ENCODE peak calls at places on chromosomes 4 and X, in eight cellular contexts. K is mucosa of descending colon; M is naive thymus-derived CD8-positive, alpha-beta T cell; V is amniotic stem cell; D is NCI-H1092; F is cardiac muscle cell; C is activated CD4-positive, CD25-positive, alpha-beta regulatory T cell treated with anti-CD3 and anti-CD28 coated beads, Interleukin-2, amount 50 U/mL, for 72 hours; T is stimulated activated CD4-positive, alpha-beta T cell treated with anti-CD3 and anti-CD28 coated beads, Interleukin-15, amount 100 ng/mL, for 1 hour. U is an unnamed sample.

GRCh38 chrX:40471965-40472648 is 108.7 kb upstream of the ATP6AP2 start:
- DNase-seq in V (no peak), C (no peak), M (no peak), K (no peak), F (peak; percentile 86), D (peak; percentile 26), T (no peak), U (peak; percentile 91)

GRCh38 chr4:95251568-95251967 is 297.2 kb downstream of the UNC5C start:
- DNase-seq in T (no peak), V (no peak), K (no peak), C (no peak), M (no peak), F (no peak), D (no peak), U (no peak)

GRCh38 chr4:14800977-14801376 is 201.3 kb upstream of the CPEB2 start:
- DNase-seq in V (no peak), K (no peak), T (no peak), F (no peak), C (no peak), D (no peak), M (no peak), U (no peak)

GRCh38 chrX:50691820-50692219 is 122.2 kb downstream of the SHROOM4 start:
- DNase-seq in M (no peak), V (peak; percentile 17), K (no peak), D (peak; percentile 36), F (peak; percentile 60), T (no peak), C (no peak), U (no peak)

GRCh38 chr4:173528378-173529321 is 1.4 kb downstream of the HAND2 start:
- DNase-seq in K (no peak), D (no peak), M (no peak), T (no peak), C (no peak), V (no peak), F (peak; percentile 62), U (no peak)

GRCh38 chrX:34343001-34343400 is 210.9 kb upstream of the FAM47A start:
- DNase-seq in F (no peak), T (no peak), M (no peak), V (no peak), C (no peak), K (no peak), D (no peak), U (no peak)

GRCh38 chr4:62450740-62451139 is 1250.6 kb downstream of the ADGRL3 start:
- DNase-seq in D (no peak), C (no peak), K (no peak), M (no peak), F (no peak), T (no peak), V (no peak), U (no peak)

GRCh38 chr4:152970102-152970820 is 34.1 kb downstream of the FHDC1 start:
- DNase-seq in F (no peak), V (peak; percentile 33), K (no peak), T (no peak), M (no peak), C (no peak), D (no peak), U (no peak)

GRCh38 chrX:127490000-127490399 is 562.2 kb downstream of the ACTRT1 start:
- DNase-seq in K (no peak), V (no peak), M (no peak), C (no peak), T (no peak), D (no peak), F (no peak), U (no peak)

GRCh38 chr4:52195882-52196281 is 144.8 kb downstream of the SPATA18 start:
- DNase-seq in C (no peak), T (no peak), K (no peak), V (no peak), M (no peak), D (no peak), F (no peak), U (no peak)

GRCh38 chr4:185143596-185143969 is 517 bp downstream of the SLC25A4 start:
- DNase-seq in M (peak; percentile 27), V (no peak), F (peak; percentile 14), C (no peak), K (peak; percentile 70), T (no peak), D (peak; percentile 30), U (no peak)

GRCh38 chr4:155442267-155443105 is 65.7 kb upstream of the MAP9 start:
- DNase-seq in V (peak; percentile 15), D (peak; percentile 2), M (no peak), T (peak; percentile 9), F (peak; percentile 84), K (peak; percentile 64), C (peak; percentile 65), U (no peak)

GRCh38 chr4:147760695-147761094 is 28.8 kb downstream of the ARHGAP10 start:
- DNase-seq in F (no peak), V (no peak), C (no peak), K (no peak), D (no peak), M (no peak), T (no peak), U (no peak)

GRCh38 chr4:181946902-181947301 is 296.3 kb upstream of the TENM3 start:
- DNase-seq in M (no peak), K (no peak), F (no peak), D (no peak), C (no peak), V (no peak), T (no peak), U (no peak)

GRCh38 chr4:101649790-101650450 is 140.6 kb upstream of the BANK1 start:
- DNase-seq in V (no peak), T (no peak), D (no peak), M (no peak), F (peak; percentile 34), C (no peak), K (no peak), U (no peak)

GRCh38 chr4:167031534-167032156 is 202.6 kb downstream of the SPOCK3 start:
- DNase-seq in K (no peak), M (no peak), F (peak; percentile 32), C (no peak), D (no peak), T (no peak), V (no peak), U (no peak)

GRCh38 chr4:69092190-69092589 is 4.1 kb upstream of the UGT2B7 start:
- DNase-seq in F (peak; percentile 1), T (no peak), V (no peak), K (no peak), C (no peak), M (no peak), D (no peak), U (no peak)

GRCh38 chrX:12496343-12496742 is 294.9 kb upstream of the PRPS2 start:
- DNase-seq in F (no peak), C (no peak), T (no peak), M (no peak), V (no peak), D (no peak), K (no peak), U (no peak)

GRCh38 chr4:156109943-156110925 is 156.6 kb upstream of the CTSO start:
- DNase-seq in M (no peak), D (no peak), F (peak; percentile 78), C (no peak), T (no peak), K (no peak), V (no peak), U (no peak)

GRCh38 chr4:10727140-10727880 is 42.7 kb upstream of the CLNK start:
- DNase-seq in F (no peak), M (no peak), K (no peak), D (no peak), C (no peak), T (no peak), V (no peak), U (no peak)

GRCh38 chr4:95248713-95249401 is 299.9 kb downstream of the UNC5C start:
- DNase-seq in F (no peak), V (no peak), T (no peak), D (no peak), M (no peak), C (no peak), K (no peak), U (no peak)

GRCh38 chr4:31516520-31516919 is 796.4 kb downstream of the PCDH7 start:
- DNase-seq in C (no peak), V (no peak), F (no peak), K (no peak), D (no peak), M (no peak), T (no peak), U (no peak)

GRCh38 chr4:52611030-52611555 is 48.0 kb downstream of the USP46 start:
- DNase-seq in V (no peak), T (no peak), C (no peak), D (no peak), K (no peak), M (no peak), F (no peak), U (no peak)

GRCh38 chr4:15232725-15233597 is 194.9 kb upstream of the C1QTNF7 start:
- DNase-seq in K (no peak), V (no peak), M (no peak), C (no peak), T (no peak), D (peak; percentile 57), F (peak; percentile 46), U (peak; percentile 81)

GRCh38 chr4:1315838-1316536 is 26.3 kb downstream of the MAEA start:
- DNase-seq in C (no peak), D (no peak), F (no peak), K (peak; percentile 15), T (no peak), V (no peak), M (no peak), U (no peak)